ENCODE peak calls at places on chromosome 3, in ten cellular contexts. Q is activated CD4-positive, alpha-beta T cell treated with anti-CD3 and anti-CD28 coated beads, Interleukin-2, amount 50 U/mL, for 1 hour; P is frontal cortex; G is stimulated activated naive CD8-positive, alpha-beta T cell treated with anti-CD3 and anti-CD28 coated beads, Interleukin-15, amount 100 ng/mL, for 72 hours; H is uterus; T is hypothalamus; M is caudate nucleus; Y is activated T-helper 1 cell treated with anti-CD3 and anti-CD28 coated beads, Interleukin-2, amount 50 U/mL, for 16 hours; J is H7; X is NCI-H69. V is an unnamed sample.

GRCh38 chr3:31937225-31937624 is 43.8 kb downstream of the OSBPL10 start:
- DNase-seq in Q (no peak), P (no peak), G (no peak), H (no peak), T (no peak), M (no peak), Y (no peak), J (no peak), X (peak; percentile 42), V (no peak)

GRCh38 chr3:56928379-56929068 is 126.8 kb upstream of the ARHGEF3 start:
- DNase-seq in Q (no peak), P (no peak), G (no peak), H (no peak), T (no peak), M (no peak), Y (no peak), J (no peak), X (no peak), V (no peak)

GRCh38 chr3:185717627-185718330 is 107.1 kb downstream of the IGF2BP2 start:
- DNase-seq in Q (no peak), P (no peak), G (no peak), H (no peak), T (no peak), M (no peak), Y (no peak), J (no peak), X (no peak), V (no peak)

GRCh38 chr3:50639055-50639494 is 22.1 kb downstream of the MAPKAPK3 start:
- DNase-seq in Q (no peak), P (no peak), G (no peak), H (no peak), T (no peak), M (no peak), Y (no peak), J (no peak), X (no peak), V (no peak)

GRCh38 chr3:10321630-10322354 is 880 bp upstream of the SEC13 start:
- DNase-seq in Q (no peak), P (no peak), G (no peak), H (no peak), T (no peak), M (no peak), Y (no peak), J (no peak), X (no peak), V (no peak)

GRCh38 chr3:15932348-15933300 is 134.8 kb upstream of the ANKRD28 start:
- DNase-seq in Q (no peak), P (no peak), G (no peak), H (no peak), T (peak; percentile 15), M (no peak), Y (no peak), J (no peak), X (no peak), V (no peak)

GRCh38 chr3:72997421-72997961 is 880 bp downstream of the PPP4R2 start:
- DNase-seq in Q (peak; percentile 37), P (peak; percentile 56), G (peak; percentile 44), H (no peak), T (peak; percentile 42), M (no peak), Y (no peak), J (peak; percentile 59), X (peak; percentile 65), V (peak; percentile 45)

GRCh38 chr3:195692361-195692700 is 28.4 kb upstream of the MUC20 start:
- DNase-seq in Q (no peak), P (no peak), G (no peak), H (no peak), T (no peak), M (no peak), Y (no peak), J (no peak), X (no peak), V (no peak)

GRCh38 chr3:189334064-189334920 is 162.5 kb downstream of the TPRG1 start:
- DNase-seq in Q (no peak), P (no peak), G (no peak), H (no peak), T (no peak), M (no peak), Y (no peak), J (no peak), X (no peak), V (no peak)

GRCh38 chr3:195255176-195255500 is 15.8 kb downstream of the XXYLT1 start:
- DNase-seq in Q (no peak), P (no peak), G (no peak), H (no peak), T (no peak), M (no peak), Y (no peak), J (peak; percentile 53), X (no peak), V (no peak)

GRCh38 chr3:65945480-65945879 is 93.2 kb downstream of the MAGI1 start:
- DNase-seq in Q (no peak), P (no peak), G (no peak), H (no peak), T (no peak), M (no peak), Y (no peak), J (no peak), X (no peak), V (no peak)

GRCh38 chr3:7194081-7194835 is 333.3 kb downstream of the GRM7 start:
- DNase-seq in Q (no peak), P (no peak), G (no peak), H (no peak), T (no peak), M (no peak), Y (no peak), J (no peak), X (no peak), V (no peak)

GRCh38 chr3:143697975-143698374 is 150.3 kb downstream of the SLC9A9 start:
- DNase-seq in Q (no peak), P (no peak), G (no peak), H (no peak), T (no peak), M (no peak), Y (no peak), J (no peak), X (peak; percentile 4), V (no peak)

GRCh38 chr3:124760601-124761000 is 30.3 kb downstream of the UMPS start:
- DNase-seq in Q (no peak), P (no peak), G (no peak), H (no peak), T (no peak), M (no peak), Y (no peak), J (peak; percentile 30), X (peak; percentile 33), V (no peak)

GRCh38 chr3:139480585-139480984 is 4.3 kb upstream of the RBP2 start:
- DNase-seq in Q (no peak), P (no peak), G (no peak), H (no peak), T (no peak), M (no peak), Y (no peak), J (peak; percentile 23), X (no peak), V (no peak)

GRCh38 chr3:124014366-124014942 is 22.5 kb upstream of the ROPN1 start:
- DNase-seq in Q (no peak), P (no peak), G (no peak), H (peak; percentile 24), T (no peak), M (no peak), Y (no peak), J (no peak), X (no peak), V (no peak)

GRCh38 chr3:99918720-99919119 is 101.1 kb downstream of the CMSS1 start:
- DNase-seq in Q (no peak), P (no peak), G (no peak), H (no peak), T (no peak), M (no peak), Y (no peak), J (no peak), X (no peak), V (no peak)

GRCh38 chr3:179991104-179991503 is 45.6 kb downstream of the PEX5L start:
- DNase-seq in Q (no peak), P (no peak), G (no peak), H (no peak), T (no peak), M (no peak), Y (no peak), J (no peak), X (no peak), V (no peak)

GRCh38 chr3:62939707-62940106 is 64.5 kb upstream of the CADPS start:
- DNase-seq in Q (no peak), P (no peak), G (no peak), H (no peak), T (no peak), M (no peak), Y (no peak), J (no peak), X (peak; percentile 4), V (no peak)

GRCh38 chr3:43922374-43922773 is 231.6 kb downstream of the ABHD5 start:
- DNase-seq in Q (no peak), P (no peak), G (no peak), H (no peak), T (no peak), M (no peak), Y (no peak), J (no peak), X (no peak), V (no peak)

GRCh38 chr3:150469031-150469930 is 61.2 kb downstream of the TSC22D2 start:
- DNase-seq in Q (no peak), P (no peak), G (no peak), H (peak; percentile 85), T (no peak), M (no peak), Y (no peak), J (no peak), X (no peak), V (no peak)

GRCh38 chr3:2826036-2826435 is 284.1 kb downstream of the IL5RA start:
- DNase-seq in Q (no peak), P (no peak), G (no peak), H (no peak), T (no peak), M (no peak), Y (no peak), J (no peak), X (no peak), V (no peak)

GRCh38 chr3:139509631-139510030 is 29.9 kb downstream of the RBP1 start:
- DNase-seq in Q (no peak), P (no peak), G (no peak), H (no peak), T (no peak), M (no peak), Y (no peak), J (no peak), X (peak; percentile 13), V (no peak)

GRCh38 chr3:179716226-179716625 is 63.4 kb downstream of the USP13 start:
- DNase-seq in Q (no peak), P (no peak), G (no peak), H (no peak), T (no peak), M (no peak), Y (no peak), J (no peak), X (no peak), V (no peak)

GRCh38 chr3:184619348-184619747 is 57.8 kb downstream of the EPHB3 start:
- DNase-seq in Q (no peak), P (no peak), G (no peak), H (peak; percentile 21), T (no peak), M (no peak), Y (no peak), J (no peak), X (no peak), V (no peak)

GRCh38 chr3:66348696-66349095 is 127.9 kb downstream of the SLC25A26 start:
- DNase-seq in Q (no peak), P (peak; percentile 48), G (no peak), H (no peak), T (no peak), M (no peak), Y (no peak), J (no peak), X (peak; percentile 39), V (no peak)

GRCh38 chr3:57298041-57298440 is 5.6 kb upstream of the ASB14 start:
- DNase-seq in Q (no peak), P (no peak), G (no peak), H (no peak), T (no peak), M (no peak), Y (no peak), J (no peak), X (no peak), V (no peak)

GRCh38 chr3:96646596-96646995 is 167.8 kb upstream of the EPHA6 start:
- DNase-seq in Q (no peak), P (no peak), G (no peak), H (no peak), T (no peak), M (no peak), Y (no peak), J (no peak), X (no peak), V (no peak)

V was measured in activated naive CD4-positive, alpha-beta T cell treated with anti-CD3 and anti-CD28 coated beads, Interleukin-2, amount 50 U/mL, for 16 hours.